ENCODE peak calls at places on chromosomes 6 and 20, in ten cellular contexts. N, X, I, R, Q, W, V, K, U and J are unnamed samples.

GRCh38 chr6:69895396-69895795 is 29.0 kb downstream of the COL19A1 start:
- DNase-seq in N (no peak), X (no peak), I (no peak), R (no peak), Q (no peak), W (no peak), V (no peak), K (no peak), U (no peak), J (no peak)

GRCh38 chr6:78845567-78845966 is 21.8 kb upstream of the IRAK1BP1 start:
- DNase-seq in N (no peak), X (no peak), I (no peak), R (no peak), Q (no peak), W (no peak), V (no peak), K (no peak), U (no peak), J (no peak)

GRCh38 chr6:400815-401214 is 9.3 kb downstream of the IRF4 start:
- DNase-seq in N (no peak), X (no peak), I (no peak), R (no peak), Q (no peak), W (no peak), V (no peak), K (no peak), U (no peak), J (no peak)

GRCh38 chr6:21634582-21634981 is 41.0 kb downstream of the SOX4 start:
- DNase-seq in N (peak), X (peak), I (no peak), R (peak), Q (no peak), W (no peak), V (no peak), K (no peak), U (no peak), J (peak)

GRCh38 chr6:118372413-118372812 is 175.7 kb upstream of the PLN start:
- DNase-seq in N (no peak), X (peak), I (no peak), R (peak), Q (no peak), W (no peak), V (no peak), K (no peak), U (no peak), J (peak)

GRCh38 chr6:7467007-7467897 is 74.2 kb upstream of the DSP start:
- DNase-seq in N (no peak), X (no peak), I (no peak), R (no peak), Q (no peak), W (no peak), V (no peak), K (no peak), U (no peak), J (no peak)

GRCh38 chr6:119541132-119541905 is 191.8 kb upstream of the MAN1A1 start:
- DNase-seq in N (peak), X (peak), I (peak), R (peak), Q (no peak), W (no peak), V (no peak), K (no peak), U (no peak), J (peak)

GRCh38 chr20:42435230-42435629 is 754.5 kb downstream of the PTPRT start:
- DNase-seq in N (no peak), X (no peak), I (no peak), R (no peak), Q (no peak), W (no peak), V (no peak), K (no peak), U (no peak), J (no peak)

GRCh38 chr6:111653434-111653833 is 47.8 kb upstream of the TRAF3IP2 start:
- DNase-seq in N (no peak), X (no peak), I (no peak), R (no peak), Q (no peak), W (no peak), V (no peak), K (no peak), U (no peak), J (no peak)

GRCh38 chr6:83594936-83595335 is 82.6 kb downstream of the PRSS35 start:
- DNase-seq in N (no peak), X (peak), I (no peak), R (no peak), Q (no peak), W (no peak), V (no peak), K (no peak), U (no peak), J (peak)

GRCh38 chr20:58160451-58161051 is 67.9 kb downstream of the ANKRD60 start:
- DNase-seq in N (no peak), X (peak), I (no peak), R (peak), Q (no peak), W (no peak), V (peak), K (no peak), U (peak), J (no peak)

GRCh38 chr20:59087829-59088433 is 45.3 kb upstream of the PRELID3B start:
- DNase-seq in N (peak), X (peak), I (peak), R (peak), Q (peak), W (peak), V (peak), K (peak), U (peak), J (peak)

GRCh38 chr6:72894091-72894490 is 272.2 kb downstream of the KCNQ5 start:
- DNase-seq in N (no peak), X (no peak), I (no peak), R (no peak), Q (no peak), W (no peak), V (no peak), K (no peak), U (no peak), J (no peak)

GRCh38 chr6:34120953-34121675 is 24.8 kb downstream of the GRM4 start:
- DNase-seq in N (no peak), X (no peak), I (no peak), R (no peak), Q (peak), W (no peak), V (no peak), K (no peak), U (no peak), J (no peak)

GRCh38 chr20:24582373-24583168 is 113.1 kb downstream of the SYNDIG1 start:
- DNase-seq in N (no peak), X (no peak), I (no peak), R (no peak), Q (no peak), W (no peak), V (no peak), K (no peak), U (no peak), J (no peak)

GRCh38 chr6:130322673-130323268 is 43.0 kb upstream of the TMEM200A start:
- DNase-seq in N (no peak), X (peak), I (peak), R (peak), Q (peak), W (no peak), V (no peak), K (peak), U (no peak), J (peak)

GRCh38 chr6:162728177-162728571 is 400 bp downstream of the PACRG start:
- DNase-seq in N (no peak), X (no peak), I (peak), R (peak), Q (no peak), W (no peak), V (no peak), K (no peak), U (no peak), J (no peak)

GRCh38 chr6:134447883-134448387 is 130.0 kb upstream of the SGK1 start:
- DNase-seq in N (no peak), X (peak), I (no peak), R (peak), Q (no peak), W (no peak), V (no peak), K (no peak), U (no peak), J (peak)

GRCh38 chr6:4394786-4395185 is 259.4 kb upstream of the ECI2 start:
- DNase-seq in N (no peak), X (no peak), I (no peak), R (no peak), Q (no peak), W (no peak), V (no peak), K (no peak), U (no peak), J (no peak)

GRCh38 chr20:45919536-45919933 is 7.6 kb upstream of the PLTP start:
- DNase-seq in N (no peak), X (peak), I (no peak), R (no peak), Q (no peak), W (no peak), V (peak), K (no peak), U (no peak), J (no peak)

GRCh38 chr6:161649841-161650240 is 376.0 kb upstream of the AGPAT4 start:
- DNase-seq in N (no peak), X (no peak), I (no peak), R (no peak), Q (no peak), W (no peak), V (no peak), K (no peak), U (no peak), J (no peak)

GRCh38 chr20:35306931-35307517 is 14.8 kb upstream of the FAM83C start:
- DNase-seq in N (no peak), X (peak), I (peak), R (peak), Q (peak), W (peak), V (peak), K (peak), U (no peak), J (peak)

GRCh38 chr6:164039954-164040375 is 625.4 kb downstream of the QKI start:
- DNase-seq in N (no peak), X (no peak), I (no peak), R (no peak), Q (no peak), W (peak), V (no peak), K (no peak), U (peak), J (no peak)

GRCh38 chr20:4038676-4039075 is 23.3 kb upstream of the RNF24 start:
- DNase-seq in N (no peak), X (no peak), I (no peak), R (no peak), Q (peak), W (no peak), V (no peak), K (no peak), U (no peak), J (no peak)

GRCh38 chr20:219290-220115 is 7.6 kb upstream of the DEFB129 start:
- DNase-seq in N (peak), X (peak), I (peak), R (peak), Q (peak), W (peak), V (no peak), K (no peak), U (no peak), J (peak)

GRCh38 chr20:47125553-47126373 is 230.7 kb downstream of the ZMYND8 start:
- DNase-seq in N (no peak), X (peak), I (peak), R (peak), Q (peak), W (peak), V (no peak), K (peak), U (no peak), J (no peak)

GRCh38 chr6:101114703-101115102 is 233.6 kb upstream of the ASCC3 start:
- DNase-seq in N (peak), X (peak), I (peak), R (peak), Q (no peak), W (no peak), V (no peak), K (no peak), U (no peak), J (peak)

GRCh38 chr20:23340524-23340923 is 10.1 kb upstream of the NXT1 start:
- DNase-seq in N (peak), X (peak), I (peak), R (peak), Q (peak), W (peak), V (peak), K (peak), U (no peak), J (peak)